ENCODE peak calls at places on chromosomes 5 and 9, in five cellular contexts. K is amniotic stem cell, W is NCI-H1694, C is hippocampal formation, V is Kasumi-1. Y is an unnamed sample.

GRCh38 chr5:14417792-14418765 is 163.5 kb upstream of the OTULINL start:
- DNase-seq in K (no peak), C (no peak), V (no peak), W (no peak), Y (no peak)

GRCh38 chr5:13591621-13592020 is 352.9 kb downstream of the DNAH5 start:
- DNase-seq in K (no peak), W (no peak), V (peak; percentile 91), C (no peak), Y (no peak)

GRCh38 chr5:90161399-90161798 is 248.2 kb downstream of the CETN3 start:
- DNase-seq in C (no peak), V (peak; percentile 61), W (no peak), K (no peak), Y (peak; percentile 34)

GRCh38 chr5:127031147-127031862 is 947 bp upstream of the MARCHF3 start:
- DNase-seq in W (no peak), C (no peak), K (no peak), V (no peak), Y (no peak)

GRCh38 chr5:83220331-83220730 is 143.0 kb downstream of the XRCC4 start:
- DNase-seq in K (no peak), C (no peak), W (no peak), V (no peak), Y (no peak)

GRCh38 chr5:166722939-166723338 is 1568.5 kb upstream of the WWC1 start:
- DNase-seq in W (no peak), K (no peak), V (no peak), C (no peak), Y (no peak)

GRCh38 chr9:95003694-95004451 is 277.4 kb downstream of the AOPEP start:
- DNase-seq in W (no peak), C (peak; percentile 44), V (no peak), K (peak; percentile 40), Y (peak; percentile 5)

GRCh38 chr5:163505049-163505474 is 357 bp upstream of the MAT2B start:
- DNase-seq in C (no peak), K (no peak), W (no peak), V (no peak), Y (no peak)

GRCh38 chr5:110769282-110769681 is 30.5 kb downstream of the SLC25A46 start:
- DNase-seq in W (no peak), V (no peak), K (peak; percentile 48), C (no peak), Y (no peak)

GRCh38 chr5:172606156-172606785 is 34.8 kb upstream of the NEURL1B start:
- DNase-seq in W (no peak), K (no peak), V (no peak), C (no peak), Y (no peak)

GRCh38 chr5:178196413-178196812 is 7.9 kb upstream of the HNRNPAB start:
- DNase-seq in V (no peak), C (no peak), K (no peak), W (no peak), Y (no peak)

GRCh38 chr9:123251741-123252140 is 16.6 kb downstream of the STRBP start:
- DNase-seq in K (no peak), V (no peak), C (no peak), W (no peak), Y (no peak)

GRCh38 chr5:129021744-129022143 is 56.5 kb downstream of the SLC27A6 start:
- DNase-seq in W (no peak), C (no peak), V (no peak), K (no peak), Y (no peak)

GRCh38 chr5:174376726-174377373 is 331.3 kb downstream of the NSG2 start:
- DNase-seq in C (no peak), W (no peak), K (no peak), V (no peak), Y (no peak)

GRCh38 chr9:93298498-93299417 is 114.8 kb downstream of the WNK2 start:
- DNase-seq in V (no peak), W (no peak), K (no peak), C (no peak), Y (no peak)

GRCh38 chr9:84669293-84670105 is at the start of gene NTRK2:
- DNase-seq in C (peak; percentile 81), W (no peak), V (no peak), K (no peak), Y (no peak)

GRCh38 chr9:135690836-135691570 is 8.3 kb downstream of the SOHLH1 start:
- DNase-seq in K (no peak), V (no peak), W (no peak), C (no peak), Y (no peak)

GRCh38 chr9:126532489-126532888 is 81.2 kb upstream of the LMX1B start:
- DNase-seq in W (no peak), C (no peak), V (no peak), K (no peak), Y (no peak)

GRCh38 chr9:13122756-13123369 is 156.6 kb downstream of the MPDZ start:
- DNase-seq in V (no peak), K (no peak), C (no peak), W (no peak), Y (no peak)

GRCh38 chr5:128669803-128670202 is 131.8 kb upstream of the FBN2 start:
- DNase-seq in V (no peak), W (no peak), C (no peak), K (no peak), Y (no peak)

GRCh38 chr5:5044240-5044840 is 95.8 kb upstream of the ADAMTS16 start:
- DNase-seq in W (no peak), C (no peak), K (no peak), V (no peak), Y (no peak)

GRCh38 chr9:123867034-123867433 is 62.9 kb downstream of the DENND1A start:
- DNase-seq in V (peak; percentile 83), C (peak; percentile 42), W (no peak), K (no peak), Y (no peak)

GRCh38 chr5:153565822-153566221 is 75.4 kb downstream of the GRIA1 start:
- DNase-seq in C (no peak), V (no peak), W (no peak), K (peak; percentile 16), Y (no peak)

GRCh38 chr5:5078009-5078897 is 61.9 kb upstream of the ADAMTS16 start:
- DNase-seq in V (no peak), C (no peak), K (no peak), W (no peak), Y (no peak)

GRCh38 chr5:102796014-102796413 is 40.9 kb downstream of the PAM start:
- DNase-seq in W (no peak), V (no peak), C (no peak), K (no peak), Y (no peak)

GRCh38 chr5:128538249-128539037 is 398 bp upstream of the FBN2 start:
- DNase-seq in K (peak; percentile 97), C (no peak), V (peak; percentile 93), W (no peak), Y (no peak)

GRCh38 chr9:127388037-127388855 is 8.7 kb upstream of the SLC2A8 start:
- DNase-seq in K (peak; percentile 92), W (no peak), C (peak; percentile 14), V (peak; percentile 34), Y (no peak)

GRCh38 chr5:26034813-26035212 is 1003.6 kb downstream of the CDH9 start:
- DNase-seq in C (no peak), K (no peak), V (no peak), W (no peak), Y (no peak)

GRCh38 chr5:123367739-123368138 is 55.5 kb downstream of the CEP120 start:
- DNase-seq in K (no peak), C (peak; percentile 58), W (no peak), V (peak; percentile 41), Y (no peak)

GRCh38 chr9:34782372-34782771 is 72.4 kb upstream of the CCL21 start:
- DNase-seq in K (no peak), V (no peak), C (no peak), W (no peak), Y (no peak)